ENCODE peak calls at places on chromosomes 4 and X, in six cellular contexts. U, P, E, F, L and D are unnamed samples.
A peak's percentile ranks its signal among the peaks of the same experiment; 100 is the strongest.

GRCh38 chr4:75254745-75255144 is 259.5 kb downstream of the RCHY1 start:
- DNase-seq in U (no peak), L (no peak), P (no peak), F (peak; percentile 15), E (no peak), D (no peak)

GRCh38 chrX:152930516-152930915 is 32.6 kb downstream of the ZNF185 start:
- DNase-seq in F (no peak), E (no peak), U (no peak), L (no peak), P (no peak), D (no peak)

GRCh38 chr4:151184523-151185458 is 85.4 kb downstream of the RPS3A start:
- DNase-seq in P (no peak), F (no peak), E (peak; percentile 89), L (no peak), U (peak; percentile 75), D (no peak)

GRCh38 chrX:145292208-145292607 is 44.9 kb downstream of the SPANXN1 start:
- DNase-seq in P (no peak), E (no peak), F (no peak), U (no peak), L (no peak), D (no peak)

GRCh38 chrX:53190363-53190960 is 34.5 kb downstream of the KDM5C start:
- DNase-seq in E (no peak), F (peak; percentile 43), P (no peak), L (peak; percentile 14), U (no peak), D (no peak)

GRCh38 chrX:71367396-71367795 is 1.2 kb downstream of the TAF1 start:
- DNase-seq in L (no peak), U (no peak), P (no peak), F (no peak), E (no peak), D (no peak)

GRCh38 chrX:41026326-41027136 is 58.7 kb upstream of the USP9X start:
- DNase-seq in P (no peak), L (no peak), U (no peak), F (no peak), E (no peak), D (no peak)

GRCh38 chr4:72817012-72817411 is 248.0 kb upstream of the ADAMTS3 start:
- DNase-seq in L (no peak), U (no peak), F (no peak), E (no peak), P (no peak), D (no peak)

GRCh38 chr4:20532871-20533870 is 167.1 kb upstream of the PACRGL start:
- DNase-seq in E (peak; percentile 41), U (no peak), L (no peak), P (no peak), F (no peak), D (no peak)

GRCh38 chrX:153657161-153657560 is 10.2 kb downstream of the DUSP9 start:
- DNase-seq in F (no peak), L (no peak), U (peak; percentile 9), E (no peak), P (no peak), D (no peak)

GRCh38 chr4:168723569-168723968 is 226.7 kb downstream of the PALLD start:
- DNase-seq in E (peak; percentile 56), P (no peak), L (no peak), U (no peak), F (no peak), D (no peak)

GRCh38 chr4:36317731-36318130 is 36.3 kb downstream of the DTHD1 start:
- DNase-seq in F (no peak), U (no peak), E (no peak), P (no peak), L (no peak), D (no peak)

GRCh38 chr4:108053281-108053701 is 63.6 kb downstream of the HADH start:
- DNase-seq in E (no peak), L (no peak), U (no peak), P (no peak), F (no peak), D (no peak)

GRCh38 chr4:123299212-123299651 is 97.4 kb upstream of the SPRY1 start:
- DNase-seq in F (no peak), E (peak; percentile 84), P (no peak), L (no peak), U (no peak), D (no peak)

GRCh38 chr4:55654131-55654530 is 18.0 kb upstream of the NMU start:
- DNase-seq in E (no peak), L (no peak), U (no peak), P (no peak), F (no peak), D (no peak)

GRCh38 chr4:95637047-95637600 is 88.4 kb upstream of the UNC5C start:
- DNase-seq in P (no peak), F (no peak), L (no peak), E (no peak), U (no peak), D (no peak)

GRCh38 chrX:75547783-75548182 is 24.9 kb upstream of the ZDHHC15 start:
- DNase-seq in U (no peak), P (peak; percentile 57), F (no peak), L (peak; percentile 86), E (no peak), D (peak; percentile 31)

GRCh38 chr4:7336067-7336569 is 98.6 kb downstream of the PSAPL1 start:
- DNase-seq in L (no peak), E (no peak), U (no peak), F (no peak), P (no peak), D (no peak)

GRCh38 chrX:16977771-16978170 is 31.3 kb downstream of the REPS2 start:
- DNase-seq in P (no peak), L (no peak), U (no peak), F (no peak), E (no peak), D (no peak)

GRCh38 chr4:153022233-153022632 is 86.1 kb downstream of the FHDC1 start:
- DNase-seq in U (no peak), F (no peak), P (peak; percentile 28), L (no peak), E (no peak), D (no peak)

GRCh38 chr4:85708468-85708867 is 233.5 kb downstream of the ARHGAP24 start:
- DNase-seq in F (no peak), U (no peak), L (no peak), E (no peak), P (no peak), D (no peak)

GRCh38 chr4:103443324-103443723 is 245.2 kb upstream of the CENPE start:
- DNase-seq in L (no peak), P (no peak), F (no peak), U (no peak), E (no peak), D (no peak)

GRCh38 chr4:26938516-26938915 is 77.9 kb downstream of the STIM2 start:
- DNase-seq in E (no peak), U (no peak), L (no peak), P (no peak), F (no peak), D (no peak)

GRCh38 chrX:14361430-14361829 is 167.9 kb upstream of the GLRA2 start:
- DNase-seq in E (no peak), U (no peak), L (no peak), P (no peak), F (no peak), D (no peak)

GRCh38 chr4:53026233-53026632 is 164.1 kb downstream of the RASL11B start:
- DNase-seq in U (no peak), P (no peak), L (no peak), F (no peak), E (peak; percentile 25), D (no peak)
- TF ChIP-seq CTCF in U (no peak), P (no peak), L (no peak), F (no peak), E (no peak), D (no peak)

GRCh38 chr4:76547167-76547760 is 112.2 kb downstream of the SHROOM3 start:
- DNase-seq in U (no peak), F (no peak), L (no peak), E (no peak), P (no peak), D (no peak)
- H3K27ac ChIP-seq in U (no peak overlapping the region), F (no peak overlapping the region), L (no peak overlapping the region), E (peak overlapping the region; percentile 74), P (peak overlapping the region; percentile 36), D (no peak overlapping the region)

GRCh38 chrX:107775734-107776511 is at the start of gene TSC22D3:
- DNase-seq in U (peak; percentile 88), F (peak; percentile 58), P (peak; percentile 83), L (no peak), E (peak; percentile 33), D (peak; percentile 78)

GRCh38 chrX:107775000-107775733 is 420 bp downstream of the TSC22D3 start:
- DNase-seq in E (no peak), F (no peak), L (no peak), P (no peak), U (peak; percentile 53), D (no peak)

GRCh38 chrX:107773206-107773605 is 2.4 kb downstream of the TSC22D3 start:
- DNase-seq in L (no peak), F (no peak), E (no peak), U (no peak), P (no peak), D (no peak)

GRCh38 chrX:107776649-107777535 is 641 bp upstream of the NCBP2L start:
- DNase-seq in P (peak; percentile 84), F (peak; percentile 71), U (peak; percentile 93), E (peak; percentile 87), L (peak; percentile 62), D (peak; percentile 51)

GRCh38 chrX:107773906-107774435 is 1.6 kb downstream of the TSC22D3 start:
- DNase-seq in E (no peak), L (no peak), F (no peak), P (no peak), U (no peak), D (no peak)
- H3K4me3 ChIP-seq in E (no peak overlapping the region), L (no peak overlapping the region), F (no peak overlapping the region), P (peak overlapping the region; percentile 54), U (peak overlapping the region; percentile 2), D (peak overlapping the region; percentile 53)

GRCh38 chrX:132373610-132374009 is 115.2 kb downstream of the MBNL3 start:
- DNase-seq in P (no peak), L (no peak), F (no peak), E (no peak), U (no peak), D (no peak)

GRCh38 chrX:132375941-132376340 is 112.9 kb downstream of the MBNL3 start:
- DNase-seq in L (no peak), F (no peak), E (no peak), P (no peak), U (no peak), D (no peak)
- TF ChIP-seq CTCF in L (peak; percentile 8), F (peak; percentile 8), E (peak; percentile 19), P (no peak), U (no peak), D (no peak)

GRCh38 chrX:48934581-48935331 is 15.9 kb upstream of the PIM2 start:
- DNase-seq in P (no peak), E (no peak), L (no peak), U (no peak), F (no peak), D (no peak)
- H3K27ac ChIP-seq in P (no peak overlapping the region), E (no peak overlapping the region), L (no peak overlapping the region), U (no peak overlapping the region), F (no peak overlapping the region), D (no peak overlapping the region)